ENCODE peak calls at places on chromosome 19, in ten cellular contexts. One of them, this sample, is unnamed.

GRCh38 chr19:18208098-18208951 is 4.5 kb upstream of the RAB3A start:
- DNase-seq in H9: peak
- DNase-seq in stimulated activated CD8-positive, alpha-beta memory T cell treated with anti-CD3 and anti-CD28 coated beads, Interleukin-15, amount 100 ng/mL, for 48 hours: no peak
- DNase-seq in AML-193: no peak
- DNase-seq in NCI-H748 treated with DMSO at 0.1 percent for 48 hours: peak
- DNase-seq in activated CD4-positive, CD25-positive, alpha-beta regulatory T cell treated with anti-CD3 and anti-CD28 coated beads, Interleukin-2, amount 50 U/mL, for 16 hours: peak
- DNase-seq in activated CD4-positive, alpha-beta memory T cell treated with anti-CD3 and anti-CD28 coated beads for 36 hours: peak
- DNase-seq in anterior cingulate cortex: no peak
- DNase-seq in 8988T: no peak
- DNase-seq in psoas muscle: peak
- DNase-seq in this sample: peak

GRCh38 chr19:13459351-13459750 is 46.9 kb downstream of the CACNA1A start:
- DNase-seq in H9: no peak
- DNase-seq in stimulated activated CD8-positive, alpha-beta memory T cell treated with anti-CD3 and anti-CD28 coated beads, Interleukin-15, amount 100 ng/mL, for 48 hours: no peak
- DNase-seq in AML-193: no peak
- DNase-seq in NCI-H748 treated with DMSO at 0.1 percent for 48 hours: no peak
- DNase-seq in activated CD4-positive, CD25-positive, alpha-beta regulatory T cell treated with anti-CD3 and anti-CD28 coated beads, Interleukin-2, amount 50 U/mL, for 16 hours: no peak
- DNase-seq in activated CD4-positive, alpha-beta memory T cell treated with anti-CD3 and anti-CD28 coated beads for 36 hours: no peak
- DNase-seq in anterior cingulate cortex: peak
- DNase-seq in 8988T: no peak
- DNase-seq in psoas muscle: no peak
- DNase-seq in this sample: no peak

GRCh38 chr19:2527171-2527570 is 51.2 kb downstream of the GADD45B start:
- DNase-seq in H9: no peak
- DNase-seq in stimulated activated CD8-positive, alpha-beta memory T cell treated with anti-CD3 and anti-CD28 coated beads, Interleukin-15, amount 100 ng/mL, for 48 hours: no peak
- DNase-seq in AML-193: no peak
- DNase-seq in NCI-H748 treated with DMSO at 0.1 percent for 48 hours: no peak
- DNase-seq in activated CD4-positive, CD25-positive, alpha-beta regulatory T cell treated with anti-CD3 and anti-CD28 coated beads, Interleukin-2, amount 50 U/mL, for 16 hours: no peak
- DNase-seq in activated CD4-positive, alpha-beta memory T cell treated with anti-CD3 and anti-CD28 coated beads for 36 hours: no peak
- DNase-seq in anterior cingulate cortex: no peak
- DNase-seq in 8988T: no peak
- DNase-seq in psoas muscle: no peak
- DNase-seq in this sample: no peak

GRCh38 chr19:34269968-34270621 is 15.7 kb downstream of the GARRE1 start:
- DNase-seq in H9: peak
- DNase-seq in stimulated activated CD8-positive, alpha-beta memory T cell treated with anti-CD3 and anti-CD28 coated beads, Interleukin-15, amount 100 ng/mL, for 48 hours: peak
- DNase-seq in AML-193: peak
- DNase-seq in NCI-H748 treated with DMSO at 0.1 percent for 48 hours: no peak
- DNase-seq in activated CD4-positive, CD25-positive, alpha-beta regulatory T cell treated with anti-CD3 and anti-CD28 coated beads, Interleukin-2, amount 50 U/mL, for 16 hours: peak
- DNase-seq in activated CD4-positive, alpha-beta memory T cell treated with anti-CD3 and anti-CD28 coated beads for 36 hours: peak
- DNase-seq in anterior cingulate cortex: no peak
- DNase-seq in 8988T: no peak
- DNase-seq in psoas muscle: peak
- DNase-seq in this sample: peak

GRCh38 chr19:21519488-21519887 is 14.1 kb downstream of the ZNF429 start:
- DNase-seq in H9: no peak
- DNase-seq in stimulated activated CD8-positive, alpha-beta memory T cell treated with anti-CD3 and anti-CD28 coated beads, Interleukin-15, amount 100 ng/mL, for 48 hours: no peak
- DNase-seq in AML-193: no peak
- DNase-seq in NCI-H748 treated with DMSO at 0.1 percent for 48 hours: no peak
- DNase-seq in activated CD4-positive, CD25-positive, alpha-beta regulatory T cell treated with anti-CD3 and anti-CD28 coated beads, Interleukin-2, amount 50 U/mL, for 16 hours: no peak
- DNase-seq in activated CD4-positive, alpha-beta memory T cell treated with anti-CD3 and anti-CD28 coated beads for 36 hours: no peak
- DNase-seq in anterior cingulate cortex: no peak
- DNase-seq in 8988T: no peak
- DNase-seq in psoas muscle: no peak
- DNase-seq in this sample: no peak

GRCh38 chr19:3697094-3697493 is 3.2 kb downstream of the PIP5K1C start:
- DNase-seq in H9: no peak
- DNase-seq in stimulated activated CD8-positive, alpha-beta memory T cell treated with anti-CD3 and anti-CD28 coated beads, Interleukin-15, amount 100 ng/mL, for 48 hours: no peak
- DNase-seq in AML-193: no peak
- DNase-seq in NCI-H748 treated with DMSO at 0.1 percent for 48 hours: no peak
- DNase-seq in activated CD4-positive, CD25-positive, alpha-beta regulatory T cell treated with anti-CD3 and anti-CD28 coated beads, Interleukin-2, amount 50 U/mL, for 16 hours: no peak
- DNase-seq in activated CD4-positive, alpha-beta memory T cell treated with anti-CD3 and anti-CD28 coated beads for 36 hours: no peak
- DNase-seq in anterior cingulate cortex: no peak
- DNase-seq in 8988T: no peak
- DNase-seq in psoas muscle: no peak
- DNase-seq in this sample: no peak

GRCh38 chr19:46385636-46386035 is 27.7 kb downstream of the CCDC8 start:
- DNase-seq in H9: peak
- DNase-seq in stimulated activated CD8-positive, alpha-beta memory T cell treated with anti-CD3 and anti-CD28 coated beads, Interleukin-15, amount 100 ng/mL, for 48 hours: no peak
- DNase-seq in AML-193: no peak
- DNase-seq in NCI-H748 treated with DMSO at 0.1 percent for 48 hours: no peak
- DNase-seq in activated CD4-positive, CD25-positive, alpha-beta regulatory T cell treated with anti-CD3 and anti-CD28 coated beads, Interleukin-2, amount 50 U/mL, for 16 hours: no peak
- DNase-seq in activated CD4-positive, alpha-beta memory T cell treated with anti-CD3 and anti-CD28 coated beads for 36 hours: no peak
- DNase-seq in anterior cingulate cortex: no peak
- DNase-seq in 8988T: no peak
- DNase-seq in psoas muscle: no peak
- DNase-seq in this sample: no peak

GRCh38 chr19:7596191-7596937 is 701 bp downstream of the CAMSAP3 start:
- DNase-seq in H9: no peak
- DNase-seq in stimulated activated CD8-positive, alpha-beta memory T cell treated with anti-CD3 and anti-CD28 coated beads, Interleukin-15, amount 100 ng/mL, for 48 hours: no peak
- DNase-seq in AML-193: no peak
- DNase-seq in NCI-H748 treated with DMSO at 0.1 percent for 48 hours: no peak
- DNase-seq in activated CD4-positive, CD25-positive, alpha-beta regulatory T cell treated with anti-CD3 and anti-CD28 coated beads, Interleukin-2, amount 50 U/mL, for 16 hours: no peak
- DNase-seq in activated CD4-positive, alpha-beta memory T cell treated with anti-CD3 and anti-CD28 coated beads for 36 hours: no peak
- DNase-seq in anterior cingulate cortex: no peak
- DNase-seq in 8988T: no peak
- DNase-seq in psoas muscle: no peak
- DNase-seq in this sample: no peak

GRCh38 chr19:5536337-5536894 is 31.3 kb downstream of the TINCR start:
- DNase-seq in H9: peak
- DNase-seq in stimulated activated CD8-positive, alpha-beta memory T cell treated with anti-CD3 and anti-CD28 coated beads, Interleukin-15, amount 100 ng/mL, for 48 hours: no peak
- DNase-seq in AML-193: no peak
- DNase-seq in NCI-H748 treated with DMSO at 0.1 percent for 48 hours: peak
- DNase-seq in activated CD4-positive, CD25-positive, alpha-beta regulatory T cell treated with anti-CD3 and anti-CD28 coated beads, Interleukin-2, amount 50 U/mL, for 16 hours: no peak
- DNase-seq in activated CD4-positive, alpha-beta memory T cell treated with anti-CD3 and anti-CD28 coated beads for 36 hours: no peak
- DNase-seq in anterior cingulate cortex: peak
- DNase-seq in 8988T: no peak
- DNase-seq in psoas muscle: peak
- DNase-seq in this sample: no peak

GRCh38 chr19:32859591-32859990 is 10.0 kb downstream of the SLC7A9 start:
- DNase-seq in H9: no peak
- DNase-seq in stimulated activated CD8-positive, alpha-beta memory T cell treated with anti-CD3 and anti-CD28 coated beads, Interleukin-15, amount 100 ng/mL, for 48 hours: no peak
- DNase-seq in AML-193: no peak
- DNase-seq in NCI-H748 treated with DMSO at 0.1 percent for 48 hours: no peak
- DNase-seq in activated CD4-positive, CD25-positive, alpha-beta regulatory T cell treated with anti-CD3 and anti-CD28 coated beads, Interleukin-2, amount 50 U/mL, for 16 hours: no peak
- DNase-seq in activated CD4-positive, alpha-beta memory T cell treated with anti-CD3 and anti-CD28 coated beads for 36 hours: no peak
- DNase-seq in anterior cingulate cortex: no peak
- DNase-seq in 8988T: no peak
- DNase-seq in psoas muscle: peak
- DNase-seq in this sample: no peak

GRCh38 chr19:51031880-51032225 is 2.9 kb downstream of the KLK12 start:
- DNase-seq in H9: no peak
- DNase-seq in stimulated activated CD8-positive, alpha-beta memory T cell treated with anti-CD3 and anti-CD28 coated beads, Interleukin-15, amount 100 ng/mL, for 48 hours: no peak
- DNase-seq in AML-193: no peak
- DNase-seq in NCI-H748 treated with DMSO at 0.1 percent for 48 hours: no peak
- DNase-seq in activated CD4-positive, CD25-positive, alpha-beta regulatory T cell treated with anti-CD3 and anti-CD28 coated beads, Interleukin-2, amount 50 U/mL, for 16 hours: no peak
- DNase-seq in activated CD4-positive, alpha-beta memory T cell treated with anti-CD3 and anti-CD28 coated beads for 36 hours: no peak
- DNase-seq in anterior cingulate cortex: no peak
- DNase-seq in 8988T: no peak
- DNase-seq in psoas muscle: no peak
- DNase-seq in this sample: no peak

GRCh38 chr19:22446605-22447004 is 24.5 kb upstream of the ZNF98 start:
- DNase-seq in H9: no peak
- DNase-seq in stimulated activated CD8-positive, alpha-beta memory T cell treated with anti-CD3 and anti-CD28 coated beads, Interleukin-15, amount 100 ng/mL, for 48 hours: no peak
- DNase-seq in AML-193: no peak
- DNase-seq in NCI-H748 treated with DMSO at 0.1 percent for 48 hours: no peak
- DNase-seq in activated CD4-positive, CD25-positive, alpha-beta regulatory T cell treated with anti-CD3 and anti-CD28 coated beads, Interleukin-2, amount 50 U/mL, for 16 hours: no peak
- DNase-seq in activated CD4-positive, alpha-beta memory T cell treated with anti-CD3 and anti-CD28 coated beads for 36 hours: no peak
- DNase-seq in anterior cingulate cortex: no peak
- DNase-seq in 8988T: no peak
- DNase-seq in psoas muscle: no peak
- DNase-seq in this sample: no peak

GRCh38 chr19:48812094-48812929 is 1.5 kb upstream of the BCAT2 start:
- DNase-seq in H9: peak
- DNase-seq in stimulated activated CD8-positive, alpha-beta memory T cell treated with anti-CD3 and anti-CD28 coated beads, Interleukin-15, amount 100 ng/mL, for 48 hours: peak
- DNase-seq in AML-193: peak
- DNase-seq in NCI-H748 treated with DMSO at 0.1 percent for 48 hours: peak
- DNase-seq in activated CD4-positive, CD25-positive, alpha-beta regulatory T cell treated with anti-CD3 and anti-CD28 coated beads, Interleukin-2, amount 50 U/mL, for 16 hours: peak
- DNase-seq in activated CD4-positive, alpha-beta memory T cell treated with anti-CD3 and anti-CD28 coated beads for 36 hours: peak
- DNase-seq in anterior cingulate cortex: peak
- DNase-seq in 8988T: peak
- DNase-seq in psoas muscle: peak
- DNase-seq in this sample: peak

This sample was measured in activated CD8-positive, alpha-beta memory T cell treated with anti-CD3 and anti-CD28 coated beads, Interleukin-2, amount 50 U/mL, for 4 hours.